ENCODE peak calls at places on chromosomes 6 and 20, in four cellular contexts. One of them, this sample, is unnamed.
A peak's percentile ranks its signal among the peaks of the same experiment; 100 is the strongest.

GRCh38 chr6:39599996-39600395 is 125.2 kb downstream of the KIF6 start:
- DNase-seq in DND-41: no peak
- DNase-seq in mammary epithelial cell: no peak
- DNase-seq in neural progenitor cell: no peak
- DNase-seq in this sample: no peak

GRCh38 chr20:38152175-38153010 is 12.7 kb downstream of the TGM2 start:
- DNase-seq in DND-41: no peak
- DNase-seq in mammary epithelial cell: no peak
- DNase-seq in neural progenitor cell: no peak
- DNase-seq in this sample: peak; percentile 99

GRCh38 chr6:109019911-109020310 is 74.7 kb downstream of the SESN1 start:
- DNase-seq in DND-41: no peak
- DNase-seq in mammary epithelial cell: no peak
- DNase-seq in neural progenitor cell: no peak
- DNase-seq in this sample: no peak

GRCh38 chr6:5059036-5059896 is 25.9 kb upstream of the PPP1R3G start:
- DNase-seq in DND-41: no peak
- DNase-seq in mammary epithelial cell: no peak
- DNase-seq in neural progenitor cell: no peak
- DNase-seq in this sample: no peak

GRCh38 chr6:170096803-170097504 is 193.9 kb downstream of the DLL1 start:
- DNase-seq in DND-41: no peak
- DNase-seq in mammary epithelial cell: no peak
- DNase-seq in neural progenitor cell: no peak
- DNase-seq in this sample: peak; percentile 51

GRCh38 chr6:131678401-131678800 is 22.8 kb downstream of the OR2A4 start:
- DNase-seq in DND-41: no peak
- DNase-seq in mammary epithelial cell: no peak
- DNase-seq in neural progenitor cell: peak; percentile 2
- DNase-seq in this sample: no peak

GRCh38 chr20:9202440-9203080 is 133.7 kb downstream of the PLCB4 start:
- DNase-seq in DND-41: no peak
- DNase-seq in mammary epithelial cell: no peak
- DNase-seq in neural progenitor cell: no peak
- DNase-seq in this sample: no peak

GRCh38 chr6:105932440-105932839 is 153.7 kb upstream of the PRDM1 start:
- DNase-seq in DND-41: no peak
- DNase-seq in mammary epithelial cell: no peak
- DNase-seq in neural progenitor cell: no peak
- DNase-seq in this sample: no peak

GRCh38 chr20:47452736-47453161 is 48.9 kb upstream of the NCOA3 start:
- DNase-seq in DND-41: no peak
- DNase-seq in mammary epithelial cell: no peak
- DNase-seq in neural progenitor cell: no peak
- DNase-seq in this sample: no peak

GRCh38 chr6:164109770-164110140 is 695.2 kb downstream of the QKI start:
- DNase-seq in DND-41: no peak
- DNase-seq in mammary epithelial cell: no peak
- DNase-seq in neural progenitor cell: no peak
- DNase-seq in this sample: no peak

GRCh38 chr20:5078399-5078958 is 41.3 kb downstream of the PCNA start:
- DNase-seq in DND-41: peak; percentile 87
- DNase-seq in mammary epithelial cell: peak; percentile 17
- DNase-seq in neural progenitor cell: no peak
- DNase-seq in this sample: no peak

GRCh38 chr6:135128268-135128914 is 52.7 kb upstream of the MYB start:
- DNase-seq in DND-41: peak; percentile 66
- DNase-seq in mammary epithelial cell: no peak
- DNase-seq in neural progenitor cell: no peak
- DNase-seq in this sample: no peak

GRCh38 chr6:27547157-27548075 is 74.5 kb upstream of the ZNF184 start:
- DNase-seq in DND-41: no peak
- DNase-seq in mammary epithelial cell: peak; percentile 71
- DNase-seq in neural progenitor cell: peak; percentile 78
- DNase-seq in this sample: no peak

GRCh38 chr20:7346562-7346961 is 579.1 kb downstream of the BMP2 start:
- DNase-seq in DND-41: no peak
- DNase-seq in mammary epithelial cell: peak; percentile 96
- DNase-seq in neural progenitor cell: no peak
- DNase-seq in this sample: no peak

GRCh38 chr20:3312940-3313656 is 74.1 kb upstream of the SLC4A11 start:
- DNase-seq in DND-41: no peak
- DNase-seq in mammary epithelial cell: peak; percentile 78
- DNase-seq in neural progenitor cell: no peak
- DNase-seq in this sample: no peak

GRCh38 chr6:150142657-150143501 is at the start of gene PPP1R14C:
- DNase-seq in DND-41: no peak
- DNase-seq in mammary epithelial cell: peak; percentile 84
- DNase-seq in neural progenitor cell: peak; percentile 86
- DNase-seq in this sample: peak; percentile 84

GRCh38 chr6:138310294-138310693 is 67.4 kb upstream of the SMIM28 start:
- DNase-seq in DND-41: no peak
- DNase-seq in mammary epithelial cell: no peak
- DNase-seq in neural progenitor cell: no peak
- DNase-seq in this sample: no peak

GRCh38 chr20:17936306-17936790 is 32.2 kb downstream of the SNX5 start:
- DNase-seq in DND-41: no peak
- DNase-seq in mammary epithelial cell: no peak
- DNase-seq in neural progenitor cell: no peak
- DNase-seq in this sample: no peak

GRCh38 chr20:61251529-61252393 is at the start of gene CDH4:
- DNase-seq in DND-41: no peak
- DNase-seq in mammary epithelial cell: peak; percentile 53
- DNase-seq in neural progenitor cell: peak; percentile 84
- DNase-seq in this sample: no peak

GRCh38 chr6:5135783-5136376 is 50.7 kb downstream of the PPP1R3G start:
- DNase-seq in DND-41: peak; percentile 56
- DNase-seq in mammary epithelial cell: peak; percentile 23
- DNase-seq in neural progenitor cell: peak; percentile 54
- DNase-seq in this sample: no peak

GRCh38 chr6:15061176-15061575 is 184.7 kb upstream of the JARID2 start:
- DNase-seq in DND-41: no peak
- DNase-seq in mammary epithelial cell: no peak
- DNase-seq in neural progenitor cell: peak; percentile 39
- DNase-seq in this sample: no peak

GRCh38 chr6:166007349-166008263 is 160.0 kb downstream of the TBXT start:
- DNase-seq in DND-41: no peak
- DNase-seq in mammary epithelial cell: no peak
- DNase-seq in neural progenitor cell: peak; percentile 58
- DNase-seq in this sample: peak; percentile 88

GRCh38 chr20:49874601-49875116 is 40.7 kb downstream of the SPATA2 start:
- DNase-seq in DND-41: no peak
- DNase-seq in mammary epithelial cell: no peak
- DNase-seq in neural progenitor cell: no peak
- DNase-seq in this sample: no peak

GRCh38 chr6:35686873-35687557 is 1.7 kb downstream of the FKBP5 start:
- DNase-seq in DND-41: no peak
- DNase-seq in mammary epithelial cell: no peak
- DNase-seq in neural progenitor cell: no peak
- DNase-seq in this sample: no peak

GRCh38 chr6:169970306-169970988 is 219.0 kb downstream of the ERMARD start:
- DNase-seq in DND-41: no peak
- DNase-seq in mammary epithelial cell: no peak
- DNase-seq in neural progenitor cell: no peak
- DNase-seq in this sample: peak; percentile 74

GRCh38 chr20:17655865-17656489 is 26.1 kb downstream of the RRBP1 start:
- DNase-seq in DND-41: no peak
- DNase-seq in mammary epithelial cell: peak; percentile 35
- DNase-seq in neural progenitor cell: no peak
- DNase-seq in this sample: no peak

GRCh38 chr20:16394784-16395183 is 178.5 kb downstream of the KIF16B start:
- DNase-seq in DND-41: no peak
- DNase-seq in mammary epithelial cell: no peak
- DNase-seq in neural progenitor cell: no peak
- DNase-seq in this sample: no peak

GRCh38 chr6:101912266-101912665 is 518.8 kb downstream of the GRIK2 start:
- DNase-seq in DND-41: no peak
- DNase-seq in mammary epithelial cell: no peak
- DNase-seq in neural progenitor cell: peak; percentile 46
- DNase-seq in this sample: no peak

DNA sequence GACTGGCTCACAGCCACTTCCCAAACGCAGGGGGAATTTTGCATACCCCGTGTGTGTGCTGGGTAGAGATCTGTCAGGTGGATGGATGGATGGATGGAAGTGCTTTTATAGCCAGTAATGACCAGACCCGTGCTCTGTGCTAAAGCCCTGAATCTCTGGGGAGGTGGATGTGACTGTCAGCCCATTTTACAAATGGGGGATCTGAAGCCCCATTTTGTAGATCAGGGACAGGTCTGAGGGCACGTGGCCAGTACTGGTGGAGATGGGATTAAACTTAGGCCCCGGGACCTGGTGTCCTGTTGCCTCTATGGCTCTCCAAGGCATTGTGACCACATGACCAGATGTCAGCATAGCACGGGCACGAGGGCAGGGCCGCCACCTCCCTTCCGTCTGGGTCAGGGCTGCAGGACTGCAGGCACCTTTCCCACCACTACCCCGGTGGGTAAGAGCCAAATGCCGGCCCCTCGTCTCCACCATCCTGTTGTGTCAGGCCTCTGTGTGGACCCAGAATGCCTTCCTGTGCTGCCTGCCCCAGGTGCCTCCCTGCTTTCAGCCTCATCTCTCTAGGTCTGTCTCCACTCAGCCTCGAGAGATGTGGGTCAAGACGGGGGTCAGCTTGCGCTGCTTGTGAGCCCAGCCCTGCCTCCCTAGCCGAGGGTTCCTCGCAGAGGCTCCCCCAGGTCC is 38.4 kb upstream of the ZBP1 start:
- DNase-seq in DND-41: peak; percentile 3
- DNase-seq in mammary epithelial cell: no peak
- DNase-seq in neural progenitor cell: no peak
- DNase-seq in this sample: no peak
- H3K27ac ChIP-seq in DND-41: no peak overlapping the region
- H3K27ac ChIP-seq in mammary epithelial cell: no peak overlapping the region
- H3K27ac ChIP-seq in neural progenitor cell: no peak overlapping the region
- H3K27ac ChIP-seq in this sample: no peak overlapping the region

GRCh38 chr6:148521586-148521985 is 178.9 kb downstream of the SASH1 start:
- DNase-seq in DND-41: no peak
- DNase-seq in mammary epithelial cell: peak; percentile 43
- DNase-seq in neural progenitor cell: no peak
- DNase-seq in this sample: no peak

GRCh38 chr6:148517518-148517917 is 174.9 kb downstream of the SASH1 start:
- DNase-seq in DND-41: no peak
- DNase-seq in mammary epithelial cell: no peak
- DNase-seq in neural progenitor cell: no peak
- DNase-seq in this sample: no peak

GRCh38 chr6:148518371-148519156 is 175.9 kb downstream of the SASH1 start:
- DNase-seq in DND-41: no peak
- DNase-seq in mammary epithelial cell: no peak
- DNase-seq in neural progenitor cell: no peak
- DNase-seq in this sample: no peak

GRCh38 chr6:148521158-148521557 is 178.5 kb downstream of the SASH1 start:
- DNase-seq in DND-41: no peak
- DNase-seq in mammary epithelial cell: no peak
- DNase-seq in neural progenitor cell: no peak
- DNase-seq in this sample: no peak

GRCh38 chr6:148520109-148520841 is 177.6 kb downstream of the SASH1 start:
- DNase-seq in DND-41: peak; percentile 8
- DNase-seq in mammary epithelial cell: no peak
- DNase-seq in neural progenitor cell: no peak
- DNase-seq in this sample: no peak
- H3K4me1 ChIP-seq in DND-41: no peaks in the 10 kb centered on the region
- H3K4me1 ChIP-seq in mammary epithelial cell: peaks cover 2% of the 10 kb centered on the region
- H3K4me1 ChIP-seq in neural progenitor cell: peaks cover 3% of the 10 kb centered on the region
- H3K4me1 ChIP-seq in this sample: no peaks in the 10 kb centered on the region

GRCh38 chr6:399785-400517 is 8.4 kb downstream of the IRF4 start:
- DNase-seq in DND-41: no peak
- DNase-seq in mammary epithelial cell: no peak
- DNase-seq in neural progenitor cell: no peak
- DNase-seq in this sample: no peak
- H3K9ac ChIP-seq in DND-41: no peak overlapping the region
- H3K9ac ChIP-seq in mammary epithelial cell: no peak overlapping the region
- H3K9ac ChIP-seq in neural progenitor cell: no peak overlapping the region
- H3K9ac ChIP-seq in this sample: no peak overlapping the region

DNA sequence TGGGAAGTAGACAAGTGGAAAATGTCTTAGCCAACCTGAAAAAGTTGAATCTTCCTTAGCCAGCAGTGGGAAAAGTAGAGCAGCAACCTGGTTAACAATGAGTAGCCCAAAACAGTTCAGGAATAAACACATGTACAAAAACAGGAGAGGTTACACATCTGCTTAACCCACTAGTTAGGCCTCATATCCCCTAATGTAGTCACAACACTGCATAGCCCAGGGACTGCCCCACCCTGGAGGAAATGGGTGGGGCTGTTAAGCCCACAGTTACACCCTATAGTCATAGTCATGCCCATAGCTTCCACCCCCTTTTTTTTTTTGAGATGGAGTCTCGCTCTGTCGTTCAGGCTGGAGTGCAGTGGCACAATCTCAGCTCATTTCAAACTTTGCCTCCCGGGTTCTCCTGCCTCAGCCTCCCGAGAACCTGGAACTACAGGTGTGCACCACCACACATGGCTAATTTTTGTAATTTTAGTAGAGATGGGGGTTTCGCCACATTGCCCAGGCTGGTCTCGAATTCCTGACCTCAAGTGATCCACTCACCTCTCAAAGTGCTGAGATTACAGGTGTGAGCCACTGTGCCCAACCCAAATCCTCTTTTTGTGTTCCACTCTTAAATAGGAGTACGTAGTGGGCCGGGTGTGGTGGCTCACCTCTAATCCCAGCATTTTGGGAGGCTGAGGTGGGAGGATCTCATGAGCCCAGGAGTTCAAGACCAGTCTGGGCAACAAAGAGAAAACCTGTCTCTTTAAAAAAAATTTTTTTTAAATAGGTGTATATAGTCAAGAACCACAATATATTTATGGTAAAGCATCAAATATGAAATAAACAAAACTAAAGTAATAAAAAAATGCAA is 24.5 kb downstream of the ILRUN start:
- DNase-seq in DND-41: peak; percentile 45
- DNase-seq in mammary epithelial cell: peak; percentile 75
- DNase-seq in neural progenitor cell: no peak
- DNase-seq in this sample: no peak
- H3K27ac ChIP-seq in DND-41: no peak overlapping the region
- H3K27ac ChIP-seq in mammary epithelial cell: peak overlapping the region; percentile 81
- H3K27ac ChIP-seq in neural progenitor cell: no peak overlapping the region
- H3K27ac ChIP-seq in this sample: no peak overlapping the region

GRCh38 chr20:62504323-62504722 is 28.5 kb upstream of the GATA5 start:
- DNase-seq in DND-41: no peak
- DNase-seq in mammary epithelial cell: no peak
- DNase-seq in neural progenitor cell: no peak
- DNase-seq in this sample: no peak
- H3K4me1 ChIP-seq in DND-41: no peaks in the 10 kb centered on the region
- H3K4me1 ChIP-seq in mammary epithelial cell: peaks cover 9% of the 10 kb centered on the region
- H3K4me1 ChIP-seq in neural progenitor cell: no peaks in the 10 kb centered on the region
- H3K4me1 ChIP-seq in this sample: no peaks in the 10 kb centered on the region

GRCh38 chr6:55276745-55277627 is 50.3 kb upstream of the GFRAL start:
- DNase-seq in DND-41: peak; percentile 18
- DNase-seq in mammary epithelial cell: peak; percentile 39
- DNase-seq in neural progenitor cell: peak; percentile 71
- DNase-seq in this sample: no peak
- H3K9ac ChIP-seq in DND-41: no peak overlapping the region
- H3K9ac ChIP-seq in mammary epithelial cell: no peak overlapping the region
- H3K9ac ChIP-seq in neural progenitor cell: no peak overlapping the region
- H3K9ac ChIP-seq in this sample: no peak overlapping the region

GRCh38 chr20:44187054-44187762 is at the start of gene JPH2:
- DNase-seq in DND-41: no peak
- DNase-seq in mammary epithelial cell: peak; percentile 83
- DNase-seq in neural progenitor cell: peak; percentile 59
- DNase-seq in this sample: no peak
- H3K27ac ChIP-seq in DND-41: no peak within 1 kb of the TSS
- H3K27ac ChIP-seq in mammary epithelial cell: peak within 1 kb of the TSS; percentile 87
- H3K27ac ChIP-seq in neural progenitor cell: no peak within 1 kb of the TSS
- H3K27ac ChIP-seq in this sample: peak within 1 kb of the TSS; percentile 52